ENCODE peak calls at places on chromosomes 16 and 17, in five cellular contexts. One of them, this sample, is unnamed.

GRCh38 chr16:77234611-77235010 is 35.4 kb downstream of the SYCE1L start:
- DNase-seq in IMR-90: no peak
- DNase-seq in SK-N-SH: no peak
- DNase-seq in HepG2: no peak
- DNase-seq in K562: no peak
- DNase-seq in this sample: no peak

GRCh38 chr17:9158545-9159452 is 137.5 kb downstream of the NTN1 start:
- DNase-seq in IMR-90: no peak
- DNase-seq in SK-N-SH: no peak
- DNase-seq in HepG2: no peak
- DNase-seq in K562: no peak
- DNase-seq in this sample: no peak

GRCh38 chr16:6335072-6335471 is 997.6 kb upstream of the RBFOX1 start:
- DNase-seq in IMR-90: no peak
- DNase-seq in SK-N-SH: peak
- DNase-seq in HepG2: no peak
- DNase-seq in K562: peak
- DNase-seq in this sample: no peak

GRCh38 chr17:62614142-62614541 is 13.3 kb upstream of the MRC2 start:
- DNase-seq in IMR-90: peak
- DNase-seq in SK-N-SH: no peak
- DNase-seq in HepG2: no peak
- DNase-seq in K562: no peak
- DNase-seq in this sample: no peak

GRCh38 chr16:24291932-24292331 is 35.8 kb downstream of the CACNG3 start:
- DNase-seq in IMR-90: no peak
- DNase-seq in SK-N-SH: no peak
- DNase-seq in HepG2: no peak
- DNase-seq in K562: no peak
- DNase-seq in this sample: no peak

GRCh38 chr17:40354191-40355122 is 10.1 kb downstream of the GJD3 start:
- DNase-seq in IMR-90: no peak
- DNase-seq in SK-N-SH: no peak
- DNase-seq in HepG2: no peak
- DNase-seq in K562: no peak
- DNase-seq in this sample: no peak

GRCh38 chr16:79181419-79181818 is 419.1 kb downstream of the MAF start:
- DNase-seq in IMR-90: no peak
- DNase-seq in SK-N-SH: no peak
- DNase-seq in HepG2: no peak
- DNase-seq in K562: no peak
- DNase-seq in this sample: no peak

GRCh38 chr17:43986225-43986981 is 18.0 kb upstream of the NAGS start:
- DNase-seq in IMR-90: no peak
- DNase-seq in SK-N-SH: no peak
- DNase-seq in HepG2: no peak
- DNase-seq in K562: no peak
- DNase-seq in this sample: no peak

GRCh38 chr16:79601092-79601977 is 798 bp upstream of the MAF start:
- DNase-seq in IMR-90: no peak
- DNase-seq in SK-N-SH: peak
- DNase-seq in HepG2: peak
- DNase-seq in K562: no peak
- DNase-seq in this sample: no peak

GRCh38 chr16:65725156-65725845 is 603.4 kb upstream of the CDH11 start:
- DNase-seq in IMR-90: peak
- DNase-seq in SK-N-SH: no peak
- DNase-seq in HepG2: no peak
- DNase-seq in K562: no peak
- DNase-seq in this sample: no peak

GRCh38 chr17:16428098-16428882 is 12.9 kb downstream of the TRPV2 start:
- DNase-seq in IMR-90: peak
- DNase-seq in SK-N-SH: peak
- DNase-seq in HepG2: peak
- DNase-seq in K562: peak
- DNase-seq in this sample: no peak

GRCh38 chr16:10385725-10386516 is at the start of gene ATF7IP2:
- DNase-seq in IMR-90: peak
- DNase-seq in SK-N-SH: peak
- DNase-seq in HepG2: peak
- DNase-seq in K562: peak
- DNase-seq in this sample: peak

GRCh38 chr17:50184611-50185398 is 16.6 kb downstream of the COL1A1 start:
- DNase-seq in IMR-90: peak
- DNase-seq in SK-N-SH: no peak
- DNase-seq in HepG2: no peak
- DNase-seq in K562: peak
- DNase-seq in this sample: no peak

GRCh38 chr16:17346774-17347569 is 123.8 kb downstream of the XYLT1 start:
- DNase-seq in IMR-90: no peak
- DNase-seq in SK-N-SH: no peak
- DNase-seq in HepG2: no peak
- DNase-seq in K562: no peak
- DNase-seq in this sample: peak

GRCh38 chr16:50992366-50993032 is 158.6 kb downstream of the SALL1 start:
- DNase-seq in IMR-90: no peak
- DNase-seq in SK-N-SH: no peak
- DNase-seq in HepG2: no peak
- DNase-seq in K562: no peak
- DNase-seq in this sample: no peak

GRCh38 chr16:86722970-86723369 is 144.6 kb downstream of the FOXL1 start:
- DNase-seq in IMR-90: peak
- DNase-seq in SK-N-SH: no peak
- DNase-seq in HepG2: no peak
- DNase-seq in K562: no peak
- DNase-seq in this sample: no peak

GRCh38 chr16:85278851-85279250 is 166.6 kb upstream of the CIBAR2 start:
- DNase-seq in IMR-90: no peak
- DNase-seq in SK-N-SH: no peak
- DNase-seq in HepG2: no peak
- DNase-seq in K562: no peak
- DNase-seq in this sample: no peak

GRCh38 chr16:80946481-80946880 is 60.2 kb downstream of the CMC2 start:
- DNase-seq in IMR-90: no peak
- DNase-seq in SK-N-SH: no peak
- DNase-seq in HepG2: no peak
- DNase-seq in K562: no peak
- DNase-seq in this sample: no peak

GRCh38 chr16:13510425-13511151 is 409.4 kb upstream of the ERCC4 start:
- DNase-seq in IMR-90: no peak
- DNase-seq in SK-N-SH: no peak
- DNase-seq in HepG2: peak
- DNase-seq in K562: peak
- DNase-seq in this sample: no peak

GRCh38 chr17:40301315-40301714 is 7.7 kb upstream of the RARA start:
- DNase-seq in IMR-90: no peak
- DNase-seq in SK-N-SH: no peak
- DNase-seq in HepG2: no peak
- DNase-seq in K562: no peak
- DNase-seq in this sample: no peak

GRCh38 chr17:64736804-64737492 is 74.8 kb upstream of the SMURF2 start:
- DNase-seq in IMR-90: peak
- DNase-seq in SK-N-SH: peak
- DNase-seq in HepG2: peak
- DNase-seq in K562: no peak
- DNase-seq in this sample: no peak

GRCh38 chr17:39867084-39867890 is 715 bp upstream of the ZPBP2 start:
- DNase-seq in IMR-90: no peak
- DNase-seq in SK-N-SH: no peak
- DNase-seq in HepG2: no peak
- DNase-seq in K562: no peak
- DNase-seq in this sample: peak

GRCh38 chr17:66548158-66548557 is 245.7 kb downstream of the PRKCA start:
- DNase-seq in IMR-90: no peak
- DNase-seq in SK-N-SH: no peak
- DNase-seq in HepG2: peak
- DNase-seq in K562: no peak
- DNase-seq in this sample: no peak

GRCh38 chr16:83744521-83744981 is 63.2 kb upstream of the HSBP1 start:
- DNase-seq in IMR-90: peak
- DNase-seq in SK-N-SH: no peak
- DNase-seq in HepG2: no peak
- DNase-seq in K562: no peak
- DNase-seq in this sample: no peak

GRCh38 chr17:45031231-45032149 is 19.9 kb downstream of the DCAKD start:
- DNase-seq in IMR-90: no peak
- DNase-seq in SK-N-SH: peak
- DNase-seq in HepG2: no peak
- DNase-seq in K562: peak
- DNase-seq in this sample: no peak

GRCh38 chr17:50508573-50509460 is 578 bp downstream of the MYCBPAP start:
- DNase-seq in IMR-90: no peak
- DNase-seq in SK-N-SH: no peak
- DNase-seq in HepG2: no peak
- DNase-seq in K562: no peak
- DNase-seq in this sample: no peak

GRCh38 chr17:10117581-10118001 is 80.8 kb downstream of the GAS7 start:
- DNase-seq in IMR-90: peak
- DNase-seq in SK-N-SH: no peak
- DNase-seq in HepG2: peak
- DNase-seq in K562: no peak
- DNase-seq in this sample: peak

GRCh38 chr17:45029758-45030423 is 21.5 kb downstream of the DCAKD start:
- DNase-seq in IMR-90: no peak
- DNase-seq in SK-N-SH: no peak
- DNase-seq in HepG2: peak
- DNase-seq in K562: no peak
- DNase-seq in this sample: peak

DNA sequence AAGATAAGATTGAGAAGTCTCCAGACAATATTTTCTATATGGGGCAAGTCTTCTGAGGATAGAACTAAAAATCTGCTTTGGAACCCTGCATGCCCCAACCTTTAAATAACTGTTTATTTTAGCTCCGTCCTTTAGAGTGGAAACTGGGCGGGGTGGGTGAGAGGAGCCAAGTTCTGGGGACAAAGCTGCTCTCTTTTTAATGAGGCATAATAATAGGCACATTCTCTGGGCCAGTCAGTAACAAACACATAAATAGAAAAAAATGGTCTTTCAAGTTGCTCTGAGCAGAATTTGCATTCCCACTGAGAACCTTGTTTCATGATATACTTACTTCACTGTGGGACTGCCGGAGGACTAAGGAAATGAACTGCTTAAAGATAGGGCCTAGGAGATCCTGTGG is 51.6 kb downstream of the KNOP1 start:
- DNase-seq in IMR-90: no peak
- DNase-seq in SK-N-SH: no peak
- DNase-seq in HepG2: no peak
- DNase-seq in K562: no peak
- DNase-seq in this sample: no peak
- TF ChIP-seq MXI1 in IMR-90: no peak
- TF ChIP-seq MXI1 in SK-N-SH: no peak
- TF ChIP-seq MXI1 in HepG2: no peak
- TF ChIP-seq MXI1 in K562: no peak
- TF ChIP-seq MXI1 in this sample: no peak

DNA sequence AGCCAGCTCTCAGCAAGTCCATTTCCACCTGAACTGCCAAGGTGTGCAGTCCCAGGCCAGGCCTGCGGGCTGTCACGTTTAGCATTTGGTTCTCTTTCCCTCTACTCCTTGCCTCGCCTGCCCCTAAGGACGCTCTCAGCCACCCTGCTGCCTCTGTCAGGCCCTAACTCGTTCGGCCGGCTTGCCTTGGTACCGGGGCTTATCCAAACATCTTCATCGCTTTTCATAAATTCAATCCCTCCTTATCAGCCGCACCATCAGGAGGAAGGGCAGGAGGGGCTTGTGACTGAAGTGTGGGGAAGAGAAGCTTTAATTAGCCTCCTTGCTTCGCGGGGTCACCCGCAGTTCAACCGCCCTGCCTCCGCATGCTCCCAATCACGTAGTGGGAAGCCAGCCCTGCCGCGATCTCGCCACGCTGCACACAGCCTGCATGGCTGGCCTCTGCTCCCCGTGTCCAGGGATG is 231.1 kb downstream of the SOX9 start:
- DNase-seq in IMR-90: no peak
- DNase-seq in SK-N-SH: peak
- DNase-seq in HepG2: no peak
- DNase-seq in K562: no peak
- DNase-seq in this sample: no peak
- TF ChIP-seq MXI1 in IMR-90: no peak
- TF ChIP-seq MXI1 in SK-N-SH: no peak
- TF ChIP-seq MXI1 in HepG2: no peak
- TF ChIP-seq MXI1 in K562: no peak
- TF ChIP-seq MXI1 in this sample: no peak

DNA sequence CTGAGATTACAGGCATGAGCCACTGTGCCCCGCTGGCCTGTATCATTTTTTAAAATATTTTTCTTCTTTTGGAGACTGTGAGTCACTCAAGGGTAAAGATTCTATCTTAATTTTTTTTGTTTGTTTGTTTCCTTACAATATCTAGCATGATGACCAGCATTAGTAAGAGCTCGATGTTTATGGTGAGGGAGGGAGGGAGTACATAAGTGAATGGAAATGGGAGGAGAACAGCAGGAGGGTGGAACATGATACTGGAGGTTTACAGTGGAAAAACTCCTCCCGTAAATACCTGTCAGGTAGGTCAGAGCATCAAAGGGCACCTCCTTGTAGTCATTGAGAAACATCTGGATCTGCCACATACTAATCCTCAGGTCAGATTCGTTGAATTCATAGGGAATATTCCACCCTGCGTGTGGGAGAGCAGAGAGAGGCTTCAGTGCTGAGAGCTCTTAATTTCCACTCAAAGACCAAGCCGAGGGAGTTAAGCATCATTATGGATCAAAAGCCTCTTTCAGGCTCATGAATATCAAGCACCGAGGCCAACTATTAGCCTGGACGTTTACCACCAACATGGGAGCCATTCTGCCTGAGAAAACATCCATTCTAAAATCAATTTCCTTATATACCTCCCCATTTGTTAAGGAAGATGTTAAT is 51.7 kb downstream of the LYRM1 start:
- DNase-seq in IMR-90: no peak
- DNase-seq in SK-N-SH: no peak
- DNase-seq in HepG2: no peak
- DNase-seq in K562: no peak
- DNase-seq in this sample: no peak
- TF ChIP-seq MXI1 in IMR-90: no peak
- TF ChIP-seq MXI1 in SK-N-SH: no peak
- TF ChIP-seq MXI1 in HepG2: no peak
- TF ChIP-seq MXI1 in K562: no peak
- TF ChIP-seq MXI1 in this sample: no peak

GRCh38 chr17:31789707-31790505 is 69.1 kb downstream of the COPRS start:
- DNase-seq in IMR-90: no peak
- DNase-seq in SK-N-SH: no peak
- DNase-seq in HepG2: no peak
- DNase-seq in K562: no peak
- DNase-seq in this sample: peak

GRCh38 chr17:31794111-31794510 is 64.9 kb downstream of the COPRS start:
- DNase-seq in IMR-90: no peak
- DNase-seq in SK-N-SH: no peak
- DNase-seq in HepG2: no peak
- DNase-seq in K562: no peak
- DNase-seq in this sample: no peak

GRCh38 chr17:31788956-31789355 is 70.1 kb downstream of the COPRS start:
- DNase-seq in IMR-90: peak
- DNase-seq in SK-N-SH: no peak
- DNase-seq in HepG2: no peak
- DNase-seq in K562: no peak
- DNase-seq in this sample: no peak

GRCh38 chr17:31788571-31788946 is 70.5 kb downstream of the COPRS start:
- DNase-seq in IMR-90: no peak
- DNase-seq in SK-N-SH: no peak
- DNase-seq in HepG2: no peak
- DNase-seq in K562: no peak
- DNase-seq in this sample: no peak

GRCh38 chr17:31792007-31792585 is 66.9 kb downstream of the COPRS start:
- DNase-seq in IMR-90: no peak
- DNase-seq in SK-N-SH: no peak
- DNase-seq in HepG2: no peak
- DNase-seq in K562: no peak
- DNase-seq in this sample: no peak
- TF ChIP-seq MXI1 in IMR-90: no peak
- TF ChIP-seq MXI1 in SK-N-SH: no peak
- TF ChIP-seq MXI1 in HepG2: no peak
- TF ChIP-seq MXI1 in K562: no peak
- TF ChIP-seq MXI1 in this sample: no peak